ENCODE peak calls at places on chromosomes 4 and X, in six cellular contexts. One of them, this sample, is unnamed.
A peak's percentile ranks its signal among the peaks of the same experiment; 100 is the strongest.

GRCh38 chr4:9762823-9763475 is 18.5 kb upstream of the DRD5 start:
- DNase-seq in KG1: no peak
- DNase-seq in HS-27A: peak; percentile 34
- DNase-seq in progenitor cell of endocrine pancreas: peak; percentile 38
- DNase-seq in DMS153: peak; percentile 28
- DNase-seq in sciatic nerve: peak; percentile 70
- DNase-seq in this sample: peak; percentile 57

GRCh38 chr4:180827193-180827592 is 1416.0 kb upstream of the TENM3 start:
- DNase-seq in KG1: no peak
- DNase-seq in HS-27A: no peak
- DNase-seq in progenitor cell of endocrine pancreas: no peak
- DNase-seq in DMS153: peak; percentile 25
- DNase-seq in sciatic nerve: no peak
- DNase-seq in this sample: no peak

GRCh38 chr4:52877006-52877405 is 14.9 kb downstream of the RASL11B start:
- DNase-seq in KG1: no peak
- DNase-seq in HS-27A: no peak
- DNase-seq in progenitor cell of endocrine pancreas: no peak
- DNase-seq in DMS153: no peak
- DNase-seq in sciatic nerve: no peak
- DNase-seq in this sample: no peak

GRCh38 chr4:150974251-150974640 is 40.8 kb downstream of the LRBA start:
- DNase-seq in KG1: no peak
- DNase-seq in HS-27A: no peak
- DNase-seq in progenitor cell of endocrine pancreas: no peak
- DNase-seq in DMS153: no peak
- DNase-seq in sciatic nerve: no peak
- DNase-seq in this sample: no peak

GRCh38 chr4:25345880-25346279 is 31.2 kb upstream of the ANAPC4 start:
- DNase-seq in KG1: no peak
- DNase-seq in HS-27A: no peak
- DNase-seq in progenitor cell of endocrine pancreas: no peak
- DNase-seq in DMS153: no peak
- DNase-seq in sciatic nerve: no peak
- DNase-seq in this sample: no peak

GRCh38 chrX:101813200-101813599 is 118.6 kb downstream of the ZMAT1 start:
- DNase-seq in KG1: no peak
- DNase-seq in HS-27A: no peak
- DNase-seq in progenitor cell of endocrine pancreas: no peak
- DNase-seq in DMS153: no peak
- DNase-seq in sciatic nerve: no peak
- DNase-seq in this sample: no peak

GRCh38 chrX:132984058-132984650 is 25.7 kb upstream of the HS6ST2 start:
- DNase-seq in KG1: no peak
- DNase-seq in HS-27A: no peak
- DNase-seq in progenitor cell of endocrine pancreas: no peak
- DNase-seq in DMS153: no peak
- DNase-seq in sciatic nerve: no peak
- DNase-seq in this sample: no peak

GRCh38 chrX:29935455-29935854 is 279.9 kb upstream of the MAGEB2 start:
- DNase-seq in KG1: no peak
- DNase-seq in HS-27A: no peak
- DNase-seq in progenitor cell of endocrine pancreas: no peak
- DNase-seq in DMS153: no peak
- DNase-seq in sciatic nerve: no peak
- DNase-seq in this sample: no peak

GRCh38 chr4:30839583-30840520 is 119.7 kb downstream of the PCDH7 start:
- DNase-seq in KG1: no peak
- DNase-seq in HS-27A: no peak
- DNase-seq in progenitor cell of endocrine pancreas: no peak
- DNase-seq in DMS153: no peak
- DNase-seq in sciatic nerve: no peak
- DNase-seq in this sample: no peak

GRCh38 chr4:2968381-2968780 is 5.0 kb downstream of the GRK4 start:
- DNase-seq in KG1: no peak
- DNase-seq in HS-27A: no peak
- DNase-seq in progenitor cell of endocrine pancreas: no peak
- DNase-seq in DMS153: no peak
- DNase-seq in sciatic nerve: no peak
- DNase-seq in this sample: no peak

GRCh38 chr4:98838977-98839618 is 89.8 kb downstream of the EIF4E start:
- DNase-seq in KG1: no peak
- DNase-seq in HS-27A: peak; percentile 15
- DNase-seq in progenitor cell of endocrine pancreas: no peak
- DNase-seq in DMS153: no peak
- DNase-seq in sciatic nerve: no peak
- DNase-seq in this sample: no peak

GRCh38 chr4:78749972-78750727 is 26.0 kb upstream of the BMP2K start:
- DNase-seq in KG1: no peak
- DNase-seq in HS-27A: no peak
- DNase-seq in progenitor cell of endocrine pancreas: no peak
- DNase-seq in DMS153: no peak
- DNase-seq in sciatic nerve: no peak
- DNase-seq in this sample: no peak

GRCh38 chr4:164748375-164748774 is 5.6 kb upstream of the SMIM31 start:
- DNase-seq in KG1: no peak
- DNase-seq in HS-27A: no peak
- DNase-seq in progenitor cell of endocrine pancreas: no peak
- DNase-seq in DMS153: no peak
- DNase-seq in sciatic nerve: no peak
- DNase-seq in this sample: no peak

GRCh38 chr4:170001688-170002267 is 24.4 kb downstream of the MFAP3L start:
- DNase-seq in KG1: no peak
- DNase-seq in HS-27A: no peak
- DNase-seq in progenitor cell of endocrine pancreas: no peak
- DNase-seq in DMS153: no peak
- DNase-seq in sciatic nerve: no peak
- DNase-seq in this sample: no peak

GRCh38 chr4:99330648-99331047 is 9.4 kb upstream of the ADH1B start:
- DNase-seq in KG1: no peak
- DNase-seq in HS-27A: no peak
- DNase-seq in progenitor cell of endocrine pancreas: no peak
- DNase-seq in DMS153: no peak
- DNase-seq in sciatic nerve: no peak
- DNase-seq in this sample: no peak

GRCh38 chr4:74665346-74665745 is 129.0 kb downstream of the BTC start:
- DNase-seq in KG1: no peak
- DNase-seq in HS-27A: no peak
- DNase-seq in progenitor cell of endocrine pancreas: no peak
- DNase-seq in DMS153: no peak
- DNase-seq in sciatic nerve: no peak
- DNase-seq in this sample: no peak

GRCh38 chr4:24477919-24478318 is 106.4 kb downstream of the DHX15 start:
- DNase-seq in KG1: no peak
- DNase-seq in HS-27A: no peak
- DNase-seq in progenitor cell of endocrine pancreas: no peak
- DNase-seq in DMS153: no peak
- DNase-seq in sciatic nerve: no peak
- DNase-seq in this sample: no peak

GRCh38 chr4:169032194-169032593 is 22.1 kb upstream of the CBR4 start:
- DNase-seq in KG1: no peak
- DNase-seq in HS-27A: no peak
- DNase-seq in progenitor cell of endocrine pancreas: no peak
- DNase-seq in DMS153: no peak
- DNase-seq in sciatic nerve: no peak
- DNase-seq in this sample: no peak

GRCh38 chr4:84089652-84090437 is 409.2 kb downstream of the NKX6-1 start:
- DNase-seq in KG1: no peak
- DNase-seq in HS-27A: no peak
- DNase-seq in progenitor cell of endocrine pancreas: no peak
- DNase-seq in DMS153: no peak
- DNase-seq in sciatic nerve: no peak
- DNase-seq in this sample: no peak

GRCh38 chr4:7431696-7432530 is 2.8 kb downstream of the PSAPL1 start:
- DNase-seq in KG1: no peak
- DNase-seq in HS-27A: no peak
- DNase-seq in progenitor cell of endocrine pancreas: no peak
- DNase-seq in DMS153: no peak
- DNase-seq in sciatic nerve: no peak
- DNase-seq in this sample: no peak

GRCh38 chr4:74364649-74365491 is at the start of gene EREG:
- DNase-seq in KG1: no peak
- DNase-seq in HS-27A: no peak
- DNase-seq in progenitor cell of endocrine pancreas: peak; percentile 20
- DNase-seq in DMS153: no peak
- DNase-seq in sciatic nerve: no peak
- DNase-seq in this sample: peak; percentile 14

GRCh38 chr4:129978315-129978714 is 882.4 kb downstream of the C4orf33 start:
- DNase-seq in KG1: no peak
- DNase-seq in HS-27A: no peak
- DNase-seq in progenitor cell of endocrine pancreas: no peak
- DNase-seq in DMS153: no peak
- DNase-seq in sciatic nerve: no peak
- DNase-seq in this sample: no peak

GRCh38 chr4:152778656-152779512 is 646 bp downstream of the TIGD4 start:
- DNase-seq in KG1: peak; percentile 8
- DNase-seq in HS-27A: no peak
- DNase-seq in progenitor cell of endocrine pancreas: no peak
- DNase-seq in DMS153: no peak
- DNase-seq in sciatic nerve: no peak
- DNase-seq in this sample: peak; percentile 16

This sample was measured in body of pancreas.